ENCODE peak calls at places on chromosomes 16 and 17, in six cellular contexts. S, M, N, T, D and U are unnamed samples.

GRCh38 chr17:65556910-65557348 is 4.5 kb downstream of the AXIN2 start:
- ATAC-seq in T (no peak), D (no peak), M (no peak), N (no peak), S (no peak), U (no peak)

GRCh38 chr17:17985555-17985954 is 12.9 kb downstream of the DRC3 start:
- ATAC-seq in S (peak), T (no peak), M (no peak), N (peak), D (peak), U (no peak)

GRCh38 chr17:75996665-75997590 is 3.7 kb upstream of the CDK3 start:
- ATAC-seq in M (peak), T (peak), D (peak), N (peak), S (peak), U (peak)

GRCh38 chr17:68006797-68007196 is 10.5 kb upstream of the C17orf58 start:
- ATAC-seq in N (no peak), M (peak), D (no peak), T (peak), S (no peak), U (no peak)

GRCh38 chr16:10949424-10949970 is 5.1 kb downstream of the CLEC16A start:
- ATAC-seq in M (no peak), T (no peak), N (peak), D (peak), S (peak), U (peak)

GRCh38 chr17:40320771-40321501 is 12.0 kb downstream of the RARA start:
- ATAC-seq in D (no peak), M (peak), T (no peak), S (no peak), N (no peak), U (no peak)

GRCh38 chr16:88552166-88552565 is 18.0 kb upstream of the ZC3H18 start:
- ATAC-seq in M (no peak), T (no peak), D (no peak), N (no peak), S (no peak), U (no peak)

GRCh38 chr16:29906520-29907244 is 6.4 kb downstream of the ASPHD1 start:
- ATAC-seq in M (no peak), S (no peak), D (no peak), T (no peak), N (peak), U (no peak)

GRCh38 chr16:80063028-80063767 is 462.7 kb upstream of the MAF start:
- ATAC-seq in D (no peak), T (peak), M (peak), N (peak), S (no peak), U (no peak)

GRCh38 chr16:1309888-1310831 is 724 bp downstream of the UBE2I start:
- ATAC-seq in N (no peak), S (peak), T (peak), M (no peak), D (peak), U (peak)

GRCh38 chr16:84532299-84532724 is 27.9 kb upstream of the MEAK7 start:
- ATAC-seq in N (peak), M (peak), T (peak), S (no peak), D (no peak), U (peak)

GRCh38 chr16:20711277-20711911 is 13.9 kb upstream of the ACSM1 start:
- ATAC-seq in M (peak), D (no peak), T (no peak), S (no peak), N (no peak), U (no peak)

GRCh38 chr16:85929259-85929704 is 30.3 kb downstream of the IRF8 start:
- ATAC-seq in T (no peak), N (no peak), D (no peak), M (no peak), S (no peak), U (no peak)

GRCh38 chr17:39671651-39672521 is 3.6 kb downstream of the PNMT start:
- ATAC-seq in T (peak), D (peak), M (peak), N (peak), S (no peak), U (no peak)

GRCh38 chr16:12130691-12131302 is 154.3 kb downstream of the SNX29 start:
- ATAC-seq in N (no peak), M (no peak), T (no peak), D (no peak), S (no peak), U (no peak)

GRCh38 chr17:36721560-36722120 is 120.3 kb downstream of the MRM1 start:
- ATAC-seq in N (no peak), D (peak), M (no peak), S (peak), T (peak), U (peak)

GRCh38 chr16:71626858-71627213 is 852 bp downstream of the MARVELD3 start:
- ATAC-seq in T (peak), M (peak), D (no peak), N (peak), S (no peak), U (no peak)

GRCh38 chr17:9360610-9361571 is 214.7 kb downstream of the STX8 start:
- ATAC-seq in N (peak), M (peak), S (no peak), T (peak), D (no peak), U (no peak)

GRCh38 chr16:29156511-29156910 is 171.7 kb downstream of the LAT start:
- ATAC-seq in S (no peak), T (no peak), M (no peak), N (peak), D (peak), U (no peak)

GRCh38 chr17:2770129-2770528 is 20.7 kb upstream of the CCDC92B start:
- ATAC-seq in M (no peak), S (no peak), T (no peak), N (no peak), D (no peak), U (no peak)

GRCh38 chr16:10535461-10535860 is 44.9 kb downstream of the EMP2 start:
- ATAC-seq in M (no peak), N (no peak), S (no peak), T (no peak), D (no peak), U (no peak)

GRCh38 chr17:50281739-50282401 is 7.6 kb downstream of the TMEM92 start:
- ATAC-seq in D (no peak), T (no peak), M (no peak), N (no peak), S (no peak), U (no peak)

GRCh38 chr17:80070375-80071115 is 30.8 kb upstream of the GAA start:
- ATAC-seq in T (no peak), N (no peak), D (no peak), S (no peak), M (peak), U (no peak)

GRCh38 chr16:51095890-51096626 is 55.0 kb downstream of the SALL1 start:
- ATAC-seq in D (no peak), N (no peak), S (no peak), M (no peak), T (no peak), U (no peak)

GRCh38 chr16:19884611-19885455 is at the start of gene GPRC5B:
- ATAC-seq in T (peak), S (peak), M (peak), N (peak), D (peak), U (peak)

GRCh38 chr16:86041205-86041604 is 142.2 kb downstream of the IRF8 start:
- ATAC-seq in T (no peak), D (no peak), S (no peak), M (no peak), N (no peak), U (no peak)

GRCh38 chr16:10987361-10988163 is 43.2 kb downstream of the CLEC16A start:
- ATAC-seq in S (peak), M (no peak), D (peak), T (no peak), N (no peak), U (peak)

GRCh38 chr16:85718682-85719081 is 29.9 kb upstream of the GINS2 start:
- ATAC-seq in N (peak), D (no peak), S (no peak), M (peak), T (no peak), U (no peak)

GRCh38 chr17:56845934-56846333 is 12.0 kb downstream of the DGKE start:
- ATAC-seq in S (no peak), M (no peak), D (no peak), N (no peak), T (no peak), U (no peak)

GRCh38 chr17:64492481-64493109 is 4.3 kb downstream of the POLG2 start:
- ATAC-seq in N (no peak), T (no peak), D (no peak), S (no peak), M (no peak), U (no peak)

GRCh38 chr17:66375121-66375520 is 72.7 kb downstream of the PRKCA start:
- ATAC-seq in M (no peak), S (no peak), D (no peak), T (no peak), N (peak), U (no peak)

GRCh38 chr17:28612936-28613872 is 781 bp downstream of the RSKR start:
- ATAC-seq in N (peak), D (peak), T (peak), S (peak), M (peak), U (peak)

GRCh38 chr17:876272-876671 is 94.1 kb downstream of the MRM3 start:
- ATAC-seq in N (no peak), D (peak), T (no peak), S (peak), M (no peak), U (peak)

GRCh38 chr16:89863741-89864391 is 9.5 kb upstream of the TCF25 start:
- ATAC-seq in N (no peak), D (peak), T (no peak), M (peak), S (peak), U (peak)

GRCh38 chr16:71339481-71340171 is 18.9 kb upstream of the CALB2 start:
- ATAC-seq in N (no peak), S (no peak), M (no peak), T (no peak), D (no peak), U (no peak)

GRCh38 chr17:8153550-8153956 is 1.3 kb upstream of the PER1 start:
- ATAC-seq in T (peak), S (no peak), D (no peak), N (peak), M (peak), U (peak)

GRCh38 chr17:62444063-62444462 is 20.4 kb downstream of the METTL2A start:
- ATAC-seq in N (no peak), S (no peak), M (no peak), D (no peak), T (no peak), U (no peak)

GRCh38 chr17:40958086-40958953 is 8.4 kb downstream of the KRT39 start:
- ATAC-seq in N (no peak), D (no peak), M (no peak), T (no peak), S (no peak), U (no peak)